ENCODE peak calls at places on chromosomes 2 and 18, in five cellular contexts. U, N, M, E and F are unnamed samples.

GRCh38 chr18:36315736-36316135 is 18.2 kb downstream of the FHOD3 start:
- DNase-seq in U (no peak), N (no peak), M (no peak), E (no peak), F (peak)

GRCh38 chr2:224444783-224445182 is 42.9 kb upstream of the FAM124B start:
- DNase-seq in U (no peak), N (no peak), M (no peak), E (no peak), F (no peak)

GRCh38 chr2:240189686-240190085 is 49.2 kb upstream of the OTOS start:
- DNase-seq in U (no peak), N (no peak), M (no peak), E (no peak), F (no peak)

GRCh38 chr2:64291181-64291580 is 147.0 kb upstream of the PELI1 start:
- DNase-seq in U (no peak), N (no peak), M (no peak), E (no peak), F (no peak)

GRCh38 chr2:104872034-104872865 is 18.3 kb downstream of the POU3F3 start:
- DNase-seq in U (no peak), N (no peak), M (peak), E (no peak), F (peak)

GRCh38 chr2:121400206-121400605 is 115.2 kb upstream of the TFCP2L1 start:
- DNase-seq in U (no peak), N (no peak), M (no peak), E (no peak), F (no peak)

GRCh38 chr2:239288237-239288636 is 112.6 kb downstream of the HDAC4 start:
- DNase-seq in U (no peak), N (no peak), M (no peak), E (no peak), F (no peak)

GRCh38 chr2:41741951-41742563 is 305.8 kb upstream of the PKDCC start:
- DNase-seq in U (no peak), N (no peak), M (no peak), E (no peak), F (no peak)

GRCh38 chr2:151484100-151484499 is 74.4 kb downstream of the RIF1 start:
- DNase-seq in U (no peak), N (no peak), M (no peak), E (no peak), F (no peak)

GRCh38 chr2:162328424-162329157 is 10.1 kb upstream of the IFIH1 start:
- DNase-seq in U (no peak), N (no peak), M (no peak), E (no peak), F (no peak)

GRCh38 chr18:80247403-80247916 is at the start of gene PARD6G:
- DNase-seq in U (peak), N (no peak), M (peak), E (peak), F (peak)

GRCh38 chr2:172968061-172968469 is 107.6 kb upstream of the MAP3K20 start:
- DNase-seq in U (no peak), N (no peak), M (no peak), E (peak), F (no peak)

GRCh38 chr18:78448106-78448505 is 531.5 kb upstream of the SALL3 start:
- DNase-seq in U (no peak), N (no peak), M (peak), E (peak), F (no peak)

GRCh38 chr2:10020001-10020400 is 23.3 kb upstream of the KLF11 start:
- DNase-seq in U (no peak), N (no peak), M (peak), E (no peak), F (no peak)

GRCh38 chr2:184326076-184326475 is 272.3 kb upstream of the ZNF804A start:
- DNase-seq in U (no peak), N (no peak), M (no peak), E (no peak), F (no peak)

GRCh38 chr2:4408311-4408710 is 704.9 kb downstream of the DCDC2C start:
- DNase-seq in U (no peak), N (no peak), M (no peak), E (no peak), F (no peak)

DNA sequence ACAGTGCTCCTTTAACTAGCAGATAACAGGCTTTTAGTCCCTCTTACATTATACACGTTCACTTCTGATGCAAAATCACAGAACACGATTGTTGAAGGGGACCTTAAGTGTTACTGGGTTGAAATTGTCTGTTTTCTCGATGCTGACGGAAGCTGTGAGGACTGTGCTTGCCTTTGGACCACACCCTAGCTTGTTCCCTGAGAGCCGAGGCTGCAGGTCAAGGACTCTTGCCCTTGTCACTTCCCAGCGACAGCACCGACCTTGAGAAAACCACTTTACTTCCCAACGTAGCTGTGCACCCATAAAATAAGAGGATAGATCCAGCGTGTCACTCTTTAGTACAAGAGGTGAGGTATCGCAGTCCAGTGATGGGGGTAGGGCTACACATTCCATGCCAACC is 701.0 kb downstream of the DCDC2C start:
- DNase-seq in U (no peak), N (no peak), M (no peak), E (no peak), F (no peak)
- TF ChIP-seq ATF2 in U (no peak), N (no peak), M (no peak), E (no peak), F (no peak)

GRCh38 chr18:49645836-49646235 is 84.0 kb downstream of the LIPG start:
- DNase-seq in U (no peak), N (no peak), M (no peak), E (no peak), F (no peak)
- TF ChIP-seq ATF2 in U (no peak), N (no peak), M (no peak), E (no peak), F (no peak)

GRCh38 chr2:11103984-11104793 is 51.1 kb upstream of the SLC66A3 start:
- DNase-seq in U (no peak), N (peak), M (no peak), E (no peak), F (no peak)

GRCh38 chr2:11100976-11101375 is 54.3 kb upstream of the SLC66A3 start:
- DNase-seq in U (no peak), N (no peak), M (no peak), E (no peak), F (no peak)

GRCh38 chr2:11102956-11103860 is 52.1 kb upstream of the SLC66A3 start:
- DNase-seq in U (no peak), N (no peak), M (no peak), E (no peak), F (no peak)

GRCh38 chr2:11101430-11101829 is 53.8 kb upstream of the SLC66A3 start:
- DNase-seq in U (no peak), N (no peak), M (no peak), E (no peak), F (no peak)

GRCh38 chr2:11102466-11102865 is 52.8 kb upstream of the SLC66A3 start:
- DNase-seq in U (no peak), N (no peak), M (no peak), E (no peak), F (no peak)
- TF ChIP-seq ATF2 in U (no peak), N (no peak), M (no peak), E (no peak), F (no peak)

GRCh38 chr2:46615555-46616487 is 136.5 kb downstream of the TMEM247 start:
- DNase-seq in U (peak), N (no peak), M (no peak), E (peak), F (no peak)
- TF ChIP-seq ATF2 in U (no peak), N (no peak), M (no peak), E (no peak), F (no peak)

GRCh38 chr2:168753765-168754334 is 48.6 kb upstream of the NOSTRIN start:
- DNase-seq in U (no peak), N (no peak), M (no peak), E (no peak), F (no peak)

GRCh38 chr2:168752361-168752760 is 50.1 kb upstream of the NOSTRIN start:
- DNase-seq in U (no peak), N (no peak), M (no peak), E (no peak), F (no peak)

GRCh38 chr2:168748461-168748860 is 54.0 kb upstream of the NOSTRIN start:
- DNase-seq in U (no peak), N (no peak), M (no peak), E (no peak), F (no peak)

GRCh38 chr2:168749264-168749663 is 53.2 kb upstream of the NOSTRIN start:
- DNase-seq in U (no peak), N (no peak), M (no peak), E (no peak), F (no peak)

DNA sequence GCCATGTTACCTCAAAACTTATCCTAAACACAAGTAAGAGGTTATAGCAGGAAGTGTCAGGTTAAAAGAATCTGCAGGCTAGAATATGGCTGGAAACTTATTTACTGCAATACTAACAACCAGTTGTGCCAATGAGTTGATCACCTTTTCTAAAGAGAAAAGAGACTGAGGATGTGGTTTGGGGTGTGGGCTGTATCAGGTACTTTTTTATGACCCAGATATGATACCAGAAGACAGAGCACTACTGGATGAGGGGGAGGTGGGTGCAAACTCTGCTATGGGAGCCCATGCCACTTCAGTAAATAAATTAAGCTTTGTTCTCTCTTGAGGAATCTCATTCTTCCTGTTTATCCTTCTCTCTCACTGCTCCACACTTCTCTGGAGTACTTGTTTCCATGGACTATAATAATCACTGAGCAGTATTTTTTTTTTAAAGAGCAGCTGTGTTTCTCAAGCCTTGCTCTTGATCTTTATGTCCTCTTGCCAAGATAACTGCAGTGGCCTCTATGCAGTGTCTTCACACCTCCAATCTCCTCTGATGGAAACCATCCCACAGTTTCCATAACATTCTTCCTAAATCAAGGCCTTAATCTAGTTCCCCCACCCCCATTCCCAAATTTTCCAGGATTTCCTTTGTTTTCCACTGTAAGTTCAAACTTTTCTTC is 51.2 kb upstream of the NOSTRIN start:
- DNase-seq in U (no peak), N (no peak), M (no peak), E (no peak), F (no peak)
- TF ChIP-seq ATF2 in U (no peak), N (no peak), M (no peak), E (no peak), F (no peak)

GRCh38 chr2:58520903-58521302 is 279.8 kb upstream of the FANCL start:
- DNase-seq in U (no peak), N (no peak), M (no peak), E (no peak), F (no peak)

GRCh38 chr2:58527656-58528055 is 286.5 kb upstream of the FANCL start:
- DNase-seq in U (no peak), N (no peak), M (no peak), E (no peak), F (no peak)

GRCh38 chr2:58516695-58517094 is 275.6 kb upstream of the FANCL start:
- DNase-seq in U (no peak), N (no peak), M (no peak), E (no peak), F (no peak)

GRCh38 chr2:58521803-58522602 is 280.9 kb upstream of the FANCL start:
- DNase-seq in U (no peak), N (no peak), M (no peak), E (no peak), F (no peak)
- TF ChIP-seq ATF2 in U (no peak), N (no peak), M (no peak), E (no peak), F (no peak)

GRCh38 chr2:59019551-59020164 is 778.5 kb upstream of the FANCL start:
- DNase-seq in U (no peak), N (no peak), M (no peak), E (no peak), F (no peak)

GRCh38 chr2:59025157-59025757 is 784.1 kb upstream of the FANCL start:
- DNase-seq in U (peak), N (no peak), M (peak), E (peak), F (peak)

GRCh38 chr2:59027320-59027719 is 786.2 kb upstream of the FANCL start:
- DNase-seq in U (no peak), N (no peak), M (no peak), E (no peak), F (no peak)

DNA sequence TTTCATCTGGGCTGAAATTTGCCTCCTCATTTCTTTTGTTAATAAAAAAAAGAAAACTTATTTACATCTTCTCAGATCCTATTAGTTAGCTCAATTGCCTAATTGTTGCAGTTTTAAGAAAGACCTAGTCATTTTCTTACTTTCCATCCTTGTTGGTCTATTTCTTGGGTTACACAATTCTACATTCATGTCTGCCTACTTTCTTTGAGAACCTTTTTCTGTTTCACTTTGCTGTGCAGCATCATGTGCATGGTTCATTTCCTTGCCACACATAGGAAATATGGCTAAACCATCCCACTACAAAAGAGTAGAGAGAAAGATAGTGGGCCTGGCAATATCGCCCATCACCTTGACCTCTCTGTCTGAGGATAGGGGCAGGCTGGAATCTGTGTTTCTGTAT is 780.7 kb upstream of the FANCL start:
- DNase-seq in U (no peak), N (no peak), M (no peak), E (no peak), F (no peak)
- TF ChIP-seq ATF2 in U (no peak), N (no peak), M (no peak), E (no peak), F (no peak)

GRCh38 chr2:152649997-152650396 is 67.3 kb downstream of the PRPF40A start:
- DNase-seq in U (no peak), N (no peak), M (no peak), E (no peak), F (no peak)
- TF ChIP-seq ATF2 in U (no peak), N (no peak), M (no peak), E (no peak), F (no peak)

DNA sequence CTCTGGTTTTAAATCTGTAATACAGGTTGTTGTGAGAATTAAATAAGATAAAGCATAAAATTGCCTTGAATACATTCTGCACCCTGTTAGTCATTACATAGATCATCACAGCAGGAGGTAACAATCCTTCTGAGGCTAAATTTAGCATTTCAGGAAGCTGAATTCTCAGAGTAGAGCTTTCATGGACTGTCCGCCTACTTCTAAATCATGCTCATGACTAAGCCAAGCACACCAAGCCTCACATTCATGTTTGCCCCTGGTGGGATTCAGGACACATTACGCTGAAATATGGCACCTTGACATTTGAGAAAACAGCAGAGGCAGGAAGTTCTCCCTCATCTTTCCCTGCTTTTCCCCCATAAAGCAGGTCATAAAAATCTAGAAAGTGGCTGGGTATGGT is 16.6 kb upstream of the PIK3C3 start:
- DNase-seq in U (no peak), N (no peak), M (no peak), E (no peak), F (no peak)
- TF ChIP-seq ATF2 in U (no peak), N (no peak), M (no peak), E (no peak), F (no peak)